ENCODE peak calls at places on chromosomes 13 and 19, in eight cellular contexts. H, J, V, D, N, A, E and X are unnamed samples.

GRCh38 chr13:99746857-99747710 is 224.5 kb downstream of the ZIC5 start:
- DNase-seq in H (no peak), J (no peak), V (no peak), D (no peak), N (no peak), A (no peak), E (peak), X (no peak)

GRCh38 chr13:43487459-43487858 is 299.3 kb downstream of the ENOX1 start:
- DNase-seq in H (no peak), J (no peak), V (no peak), D (no peak), N (no peak), A (no peak), E (no peak), X (no peak)

GRCh38 chr13:51912091-51912490 is 50.3 kb downstream of the CCDC70 start:
- DNase-seq in H (no peak), J (no peak), V (no peak), D (no peak), N (no peak), A (no peak), E (no peak), X (no peak)

GRCh38 chr19:4829001-4829712 is 2.4 kb downstream of the TICAM1 start:
- DNase-seq in H (peak), J (no peak), V (no peak), D (no peak), N (no peak), A (no peak), E (no peak), X (no peak)

GRCh38 chr19:49851456-49852259 is 699 bp downstream of the PTOV1 start:
- DNase-seq in H (peak), J (peak), V (no peak), D (peak), N (no peak), A (peak), E (no peak), X (no peak)

GRCh38 chr13:62483774-62484173 is 1068.1 kb upstream of the PCDH20 start:
- DNase-seq in H (no peak), J (no peak), V (no peak), D (no peak), N (peak), A (no peak), E (no peak), X (no peak)

GRCh38 chr13:97574926-97575325 is 141.0 kb downstream of the RAP2A start:
- DNase-seq in H (no peak), J (peak), V (no peak), D (no peak), N (peak), A (peak), E (peak), X (no peak)

GRCh38 chr19:48469056-48469881 is at the start of gene CYTH2:
- DNase-seq in H (peak), J (peak), V (peak), D (peak), N (peak), A (peak), E (peak), X (peak)

GRCh38 chr13:60019119-60019993 is 144.4 kb downstream of the DIAPH3 start:
- DNase-seq in H (no peak), J (no peak), V (no peak), D (no peak), N (peak), A (peak), E (no peak), X (no peak)

GRCh38 chr19:56263319-56263718 is 9.2 kb upstream of the EDDM13 start:
- DNase-seq in H (no peak), J (no peak), V (no peak), D (no peak), N (no peak), A (no peak), E (no peak), X (no peak)

GRCh38 chr19:40335101-40335500 is 13.1 kb downstream of the C19orf47 start:
- DNase-seq in H (no peak), J (no peak), V (no peak), D (no peak), N (no peak), A (no peak), E (no peak), X (no peak)

GRCh38 chr13:95524270-95524901 is 28.1 kb upstream of the CLDN10 start:
- DNase-seq in H (no peak), J (no peak), V (no peak), D (no peak), N (peak), A (no peak), E (no peak), X (no peak)

GRCh38 chr13:101655435-101655834 is 203.0 kb downstream of the ITGBL1 start:
- DNase-seq in H (no peak), J (no peak), V (no peak), D (no peak), N (no peak), A (no peak), E (no peak), X (no peak)

GRCh38 chr19:1766800-1767352 is 13.6 kb downstream of the ONECUT3 start:
- DNase-seq in H (no peak), J (no peak), V (no peak), D (no peak), N (no peak), A (no peak), E (no peak), X (no peak)

GRCh38 chr19:55240713-55241020 is 12.1 kb upstream of the TMEM86B start:
- DNase-seq in H (no peak), J (no peak), V (no peak), D (no peak), N (no peak), A (no peak), E (no peak), X (no peak)

GRCh38 chr13:73938375-73939070 is 195.7 kb downstream of the KLF12 start:
- DNase-seq in H (no peak), J (no peak), V (no peak), D (no peak), N (peak), A (peak), E (no peak), X (peak)

GRCh38 chr19:2923510-2923909 is 21.3 kb downstream of the ZNF77 start:
- DNase-seq in H (no peak), J (peak), V (no peak), D (no peak), N (peak), A (no peak), E (no peak), X (peak)

GRCh38 chr19:46474211-46474610 is 2.8 kb upstream of the PNMA8A start:
- DNase-seq in H (no peak), J (no peak), V (no peak), D (no peak), N (no peak), A (no peak), E (no peak), X (no peak)

GRCh38 chr19:48341006-48341405 is 15.7 kb downstream of the EMP3 start:
- DNase-seq in H (no peak), J (peak), V (peak), D (no peak), N (peak), A (no peak), E (no peak), X (no peak)

GRCh38 chr19:38742296-38742695 is 2.0 kb downstream of the CAPN12 start:
- DNase-seq in H (no peak), J (no peak), V (no peak), D (no peak), N (no peak), A (no peak), E (no peak), X (no peak)

GRCh38 chr19:33257828-33258227 is 32.2 kb upstream of the SLC7A10 start:
- DNase-seq in H (no peak), J (no peak), V (no peak), D (no peak), N (no peak), A (no peak), E (no peak), X (no peak)

GRCh38 chr19:5826531-5827341 is 12.8 kb downstream of the FUT6 start:
- DNase-seq in H (no peak), J (peak), V (no peak), D (peak), N (peak), A (peak), E (no peak), X (no peak)

GRCh38 chr19:1825909-1826556 is 14.0 kb upstream of the ATP8B3 start:
- DNase-seq in H (peak), J (peak), V (no peak), D (peak), N (peak), A (peak), E (peak), X (no peak)

GRCh38 chr19:55643003-55643732 is at the start of gene ZNF581:
- DNase-seq in H (peak), J (peak), V (peak), D (peak), N (peak), A (peak), E (no peak), X (peak)

GRCh38 chr19:50046649-50047503 is 21.1 kb downstream of the ZNF473 start:
- DNase-seq in H (no peak), J (peak), V (no peak), D (peak), N (peak), A (peak), E (no peak), X (no peak)

GRCh38 chr13:99143904-99144303 is 56.8 kb upstream of the UBAC2 start:
- DNase-seq in H (no peak), J (no peak), V (no peak), D (no peak), N (no peak), A (no peak), E (no peak), X (no peak)

GRCh38 chr19:14375582-14376291 is 5.5 kb upstream of the ADGRE5 start:
- DNase-seq in H (no peak), J (no peak), V (peak), D (no peak), N (peak), A (no peak), E (no peak), X (no peak)

GRCh38 chr19:406999-407491 is 1.9 kb downstream of the C2CD4C start:
- DNase-seq in H (no peak), J (no peak), V (no peak), D (no peak), N (no peak), A (no peak), E (no peak), X (no peak)

GRCh38 chr13:33758113-33758512 is 59.8 kb upstream of the RFC3 start:
- DNase-seq in H (no peak), J (no peak), V (no peak), D (no peak), N (no peak), A (no peak), E (no peak), X (no peak)

GRCh38 chr13:33757713-33758112 is 60.2 kb upstream of the RFC3 start:
- DNase-seq in H (no peak), J (no peak), V (no peak), D (no peak), N (no peak), A (no peak), E (no peak), X (no peak)

GRCh38 chr13:33764716-33765115 is 53.2 kb upstream of the RFC3 start:
- DNase-seq in H (no peak), J (no peak), V (no peak), D (no peak), N (no peak), A (no peak), E (no peak), X (no peak)

GRCh38 chr13:33763021-33763420 is 54.9 kb upstream of the RFC3 start:
- DNase-seq in H (no peak), J (no peak), V (no peak), D (no peak), N (peak), A (no peak), E (no peak), X (no peak)

GRCh38 chr13:33761744-33762143 is 56.2 kb upstream of the RFC3 start:
- DNase-seq in H (no peak), J (no peak), V (no peak), D (peak), N (no peak), A (peak), E (no peak), X (no peak)
- TF ChIP-seq CTCF in H (no peak), J (no peak), V (no peak), D (peak), N (peak), A (peak), E (no peak), X (peak)

GRCh38 chr19:52188822-52189744 is 769 bp upstream of the PPP2R1A start:
- DNase-seq in H (no peak), J (peak), V (no peak), D (peak), N (no peak), A (no peak), E (peak), X (no peak)
- TF ChIP-seq CTCF in H (no peak), J (no peak), V (no peak), D (no peak), N (no peak), A (no peak), E (no peak), X (peak)

DNA sequence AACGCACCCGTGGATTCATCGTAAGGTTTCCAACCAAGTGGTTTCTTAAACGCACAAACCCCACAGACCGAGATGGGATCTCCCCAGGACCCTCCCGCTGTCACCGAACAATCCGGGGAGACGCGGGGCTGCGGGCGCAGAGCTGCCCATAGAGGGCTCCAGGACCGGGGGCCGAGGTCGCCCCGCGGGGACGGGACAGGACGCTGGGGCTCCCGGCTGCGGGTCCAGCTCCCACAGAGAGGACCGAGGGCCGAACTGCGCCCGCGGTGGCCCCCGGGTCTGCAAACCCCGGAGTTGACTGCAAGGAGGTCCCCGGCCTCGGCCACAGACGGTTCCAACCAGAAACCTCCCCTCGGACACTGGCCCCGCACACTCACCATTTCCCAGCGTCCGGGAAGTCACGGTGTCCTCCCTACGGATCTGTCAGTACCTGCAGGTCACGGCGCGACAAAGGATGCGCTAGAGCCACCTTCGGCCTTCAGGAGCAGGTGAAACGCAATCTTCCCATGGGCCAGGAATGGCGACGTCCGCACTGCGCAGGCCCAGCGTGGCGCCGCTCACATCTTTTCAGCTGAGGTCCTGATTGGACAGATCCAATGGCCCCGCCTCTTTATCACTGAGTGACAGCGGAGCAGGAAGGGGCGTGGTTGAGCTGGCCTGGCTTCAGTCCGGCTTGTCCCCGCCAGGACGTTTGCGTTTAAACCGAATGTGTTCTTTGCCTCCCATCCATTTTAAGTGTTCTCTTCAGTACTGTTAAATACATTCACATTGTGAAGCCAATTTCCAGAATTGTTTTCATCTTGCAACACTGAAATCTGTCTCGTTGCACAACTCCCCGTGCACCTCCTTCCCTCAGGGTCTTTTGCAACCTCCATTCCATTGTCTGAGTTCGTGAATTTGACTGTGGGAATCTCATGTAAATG is at the start of gene ZNF14:
- DNase-seq in H (peak), J (peak), V (peak), D (peak), N (peak), A (peak), E (peak), X (peak)
- TF ChIP-seq CTCF in H (no peak), J (no peak), V (no peak), D (no peak), N (peak), A (peak), E (no peak), X (no peak)

DNA sequence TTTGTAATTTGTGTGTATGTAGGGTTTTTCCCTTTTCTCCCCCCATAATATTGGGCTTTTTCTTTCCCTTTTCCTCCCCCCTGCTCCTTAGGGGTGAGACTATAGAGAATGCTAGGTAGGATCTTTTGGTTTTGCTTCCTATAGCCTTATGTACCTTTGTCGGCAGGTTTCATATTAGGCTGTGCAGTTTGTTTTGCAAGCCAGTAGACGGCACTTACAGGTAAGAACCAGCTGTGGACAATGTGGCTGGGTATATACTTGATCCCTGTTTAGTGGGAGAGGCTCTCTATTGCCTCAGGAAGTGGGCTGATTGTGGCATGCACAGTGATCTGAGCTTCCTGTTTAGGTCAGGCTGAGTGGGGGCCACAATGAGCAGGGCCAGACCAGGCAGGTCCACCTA is 359.2 kb upstream of the OBI1 start:
- DNase-seq in H (no peak), J (no peak), V (no peak), D (no peak), N (no peak), A (no peak), E (no peak), X (no peak)
- TF ChIP-seq CTCF in H (no peak), J (no peak), V (no peak), D (no peak), N (no peak), A (no peak), E (no peak), X (no peak)

DNA sequence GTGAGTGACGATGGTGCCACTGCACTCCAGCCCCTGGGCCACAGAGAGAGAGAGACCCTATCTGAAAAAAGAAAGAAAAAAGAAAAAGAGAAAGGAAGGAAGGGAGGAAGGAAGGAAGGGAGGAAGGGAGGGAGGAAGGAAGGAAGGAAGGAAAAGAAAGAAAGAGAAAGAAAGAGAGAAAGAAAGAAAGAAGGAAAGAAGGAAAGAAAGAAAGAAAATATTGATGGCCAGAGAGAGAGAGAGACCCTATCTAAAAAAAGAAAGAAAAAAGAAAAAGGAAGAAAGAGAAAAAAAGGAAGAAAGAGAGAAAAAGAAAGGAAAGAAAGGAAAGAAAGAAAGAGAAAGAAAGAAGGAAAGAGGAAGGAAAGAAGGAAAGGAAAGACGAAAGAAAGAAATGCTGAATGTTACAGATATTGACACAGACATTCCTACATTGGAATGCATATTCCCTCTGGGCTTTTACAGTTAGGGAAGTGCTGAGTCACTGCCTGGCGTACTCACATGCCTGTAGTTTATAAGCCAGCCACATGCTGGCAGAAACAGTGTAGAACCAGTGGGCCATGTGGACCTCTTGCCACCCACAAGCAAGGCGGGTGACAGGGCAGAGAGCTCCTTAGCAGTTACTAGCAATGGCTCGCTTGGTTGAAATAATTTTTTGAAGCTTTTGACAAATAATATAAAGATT is 34.6 kb upstream of the SLC46A3 start:
- DNase-seq in H (no peak), J (peak), V (no peak), D (no peak), N (peak), A (peak), E (no peak), X (peak)
- TF ChIP-seq CTCF in H (no peak), J (no peak), V (no peak), D (no peak), N (peak), A (no peak), E (no peak), X (peak)

GRCh38 chr13:68319384-68319783 is 1089.2 kb upstream of the PCDH9 start:
- DNase-seq in H (no peak), J (no peak), V (no peak), D (no peak), N (no peak), A (no peak), E (no peak), X (no peak)

DNA sequence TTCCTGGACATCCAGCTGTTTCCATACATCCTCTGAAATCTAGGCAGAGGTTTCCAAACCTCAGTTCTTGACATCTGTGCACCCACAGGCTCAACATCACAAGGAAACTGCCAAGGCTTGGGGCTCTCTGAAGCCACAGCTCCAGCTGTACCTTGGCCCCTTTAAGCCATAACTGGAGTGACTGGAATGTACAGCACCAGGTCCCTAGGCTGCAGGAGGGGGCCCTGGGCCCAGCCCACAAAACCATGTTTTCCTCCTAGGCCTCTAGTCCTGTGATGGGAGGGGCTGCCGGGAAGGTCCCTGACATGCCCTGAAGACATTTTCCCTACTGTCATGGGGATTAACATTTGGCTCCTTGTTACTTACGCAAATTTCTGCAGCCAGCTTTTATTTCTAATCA is 1093.0 kb upstream of the PCDH9 start:
- DNase-seq in H (no peak), J (no peak), V (no peak), D (no peak), N (no peak), A (no peak), E (no peak), X (no peak)
- TF ChIP-seq CTCF in H (no peak), J (no peak), V (no peak), D (no peak), N (no peak), A (no peak), E (no peak), X (no peak)

GRCh38 chr13:104111031-104111430 is 1044.8 kb upstream of the SLC10A2 start:
- DNase-seq in H (no peak), J (no peak), V (no peak), D (no peak), N (peak), A (no peak), E (no peak), X (no peak)

GRCh38 chr13:104105418-104106355 is 1039.5 kb upstream of the SLC10A2 start:
- DNase-seq in H (no peak), J (no peak), V (no peak), D (no peak), N (no peak), A (no peak), E (no peak), X (no peak)

DNA sequence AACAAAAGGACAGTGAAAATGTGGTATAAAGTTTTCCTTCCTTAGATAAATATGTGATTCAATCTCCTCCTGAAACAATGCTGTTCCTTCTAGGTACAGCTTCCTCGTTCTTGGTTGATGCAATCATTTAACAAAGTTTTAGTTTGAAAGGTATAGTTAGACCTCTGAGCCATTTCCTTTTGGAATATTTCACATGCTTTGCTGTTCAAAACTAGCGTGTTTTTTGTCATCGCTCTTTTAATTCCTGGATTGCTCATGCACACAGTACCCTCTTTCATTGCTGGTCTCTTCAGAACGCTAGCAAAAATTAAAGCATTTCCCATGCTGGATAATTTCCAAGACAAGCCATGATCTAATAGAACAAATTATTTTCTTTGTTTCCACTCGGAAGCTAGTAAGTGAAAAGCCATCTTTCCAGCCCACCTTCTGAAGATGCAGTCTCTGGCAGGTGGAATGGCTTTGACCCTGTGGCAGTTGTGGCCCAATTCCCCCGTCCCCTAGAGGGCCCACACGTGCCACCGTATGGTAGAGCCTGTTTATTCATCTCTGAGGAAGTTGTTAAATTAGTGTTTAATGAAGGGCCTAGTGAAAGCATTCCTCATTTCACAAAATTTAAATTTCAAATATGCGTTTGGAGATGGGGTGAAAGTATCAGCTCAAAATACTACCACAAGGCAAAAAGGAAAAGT is 1040.6 kb upstream of the SLC10A2 start:
- DNase-seq in H (no peak), J (no peak), V (no peak), D (no peak), N (peak), A (no peak), E (peak), X (no peak)
- TF ChIP-seq CTCF in H (no peak), J (no peak), V (no peak), D (no peak), N (no peak), A (no peak), E (peak), X (no peak)